ENCODE peak calls at places on chromosomes 12 and 14, in nine cellular contexts. One of them, this sample, is unnamed.
A peak's percentile ranks its signal among the peaks of the same experiment; 100 is the strongest.

GRCh38 chr12:121453629-121454028 is 53.7 kb downstream of the RNF34 start:
- DNase-seq in neural progenitor cell: no peak
- DNase-seq in stimulated activated CD4-positive, alpha-beta T cell treated with anti-CD3 and anti-CD28 coated beads, Interleukin-12 subunit alpha, Interleukin-12 subunit beta, amount 100 ng/mL, for 24 hours: no peak
- DNase-seq in left ventricle myocardium inferior: no peak
- DNase-seq in mucosa of descending colon: no peak
- DNase-seq in naive thymus-derived CD8-positive, alpha-beta T cell: no peak
- DNase-seq in H54: no peak
- DNase-seq in left cardiac atrium: no peak
- DNase-seq in sciatic nerve: no peak
- DNase-seq in this sample: no peak

GRCh38 chr12:40137252-40137651 is 31.4 kb upstream of the SLC2A13 start:
- DNase-seq in neural progenitor cell: no peak
- DNase-seq in stimulated activated CD4-positive, alpha-beta T cell treated with anti-CD3 and anti-CD28 coated beads, Interleukin-12 subunit alpha, Interleukin-12 subunit beta, amount 100 ng/mL, for 24 hours: no peak
- DNase-seq in left ventricle myocardium inferior: no peak
- DNase-seq in mucosa of descending colon: no peak
- DNase-seq in naive thymus-derived CD8-positive, alpha-beta T cell: no peak
- DNase-seq in H54: no peak
- DNase-seq in left cardiac atrium: no peak
- DNase-seq in sciatic nerve: no peak
- DNase-seq in this sample: peak; percentile 13

GRCh38 chr14:68464716-68465115 is 328.2 kb downstream of the ZFP36L1 start:
- DNase-seq in neural progenitor cell: no peak
- DNase-seq in stimulated activated CD4-positive, alpha-beta T cell treated with anti-CD3 and anti-CD28 coated beads, Interleukin-12 subunit alpha, Interleukin-12 subunit beta, amount 100 ng/mL, for 24 hours: no peak
- DNase-seq in left ventricle myocardium inferior: no peak
- DNase-seq in mucosa of descending colon: no peak
- DNase-seq in naive thymus-derived CD8-positive, alpha-beta T cell: no peak
- DNase-seq in H54: no peak
- DNase-seq in left cardiac atrium: no peak
- DNase-seq in sciatic nerve: no peak
- DNase-seq in this sample: no peak

GRCh38 chr12:39331539-39332261 is 111.2 kb downstream of the KIF21A start:
- DNase-seq in neural progenitor cell: no peak
- DNase-seq in stimulated activated CD4-positive, alpha-beta T cell treated with anti-CD3 and anti-CD28 coated beads, Interleukin-12 subunit alpha, Interleukin-12 subunit beta, amount 100 ng/mL, for 24 hours: no peak
- DNase-seq in left ventricle myocardium inferior: no peak
- DNase-seq in mucosa of descending colon: no peak
- DNase-seq in naive thymus-derived CD8-positive, alpha-beta T cell: no peak
- DNase-seq in H54: no peak
- DNase-seq in left cardiac atrium: no peak
- DNase-seq in sciatic nerve: no peak
- DNase-seq in this sample: no peak

GRCh38 chr12:31896514-31897039 is 62.6 kb upstream of the RESF1 start:
- DNase-seq in neural progenitor cell: no peak
- DNase-seq in stimulated activated CD4-positive, alpha-beta T cell treated with anti-CD3 and anti-CD28 coated beads, Interleukin-12 subunit alpha, Interleukin-12 subunit beta, amount 100 ng/mL, for 24 hours: peak; percentile 71
- DNase-seq in left ventricle myocardium inferior: peak; percentile 31
- DNase-seq in mucosa of descending colon: no peak
- DNase-seq in naive thymus-derived CD8-positive, alpha-beta T cell: peak; percentile 83
- DNase-seq in H54: no peak
- DNase-seq in left cardiac atrium: peak; percentile 36
- DNase-seq in sciatic nerve: no peak
- DNase-seq in this sample: peak; percentile 92

GRCh38 chr12:1501695-1502440 is 92.5 kb downstream of the FBXL14 start:
- DNase-seq in neural progenitor cell: no peak
- DNase-seq in stimulated activated CD4-positive, alpha-beta T cell treated with anti-CD3 and anti-CD28 coated beads, Interleukin-12 subunit alpha, Interleukin-12 subunit beta, amount 100 ng/mL, for 24 hours: no peak
- DNase-seq in left ventricle myocardium inferior: no peak
- DNase-seq in mucosa of descending colon: no peak
- DNase-seq in naive thymus-derived CD8-positive, alpha-beta T cell: no peak
- DNase-seq in H54: no peak
- DNase-seq in left cardiac atrium: no peak
- DNase-seq in sciatic nerve: no peak
- DNase-seq in this sample: no peak

GRCh38 chr12:104677441-104678089 is 220.8 kb downstream of the CHST11 start:
- DNase-seq in neural progenitor cell: no peak
- DNase-seq in stimulated activated CD4-positive, alpha-beta T cell treated with anti-CD3 and anti-CD28 coated beads, Interleukin-12 subunit alpha, Interleukin-12 subunit beta, amount 100 ng/mL, for 24 hours: no peak
- DNase-seq in left ventricle myocardium inferior: no peak
- DNase-seq in mucosa of descending colon: no peak
- DNase-seq in naive thymus-derived CD8-positive, alpha-beta T cell: no peak
- DNase-seq in H54: no peak
- DNase-seq in left cardiac atrium: no peak
- DNase-seq in sciatic nerve: no peak
- DNase-seq in this sample: no peak

GRCh38 chr12:76311796-76312195 is 36.4 kb downstream of the BBS10 start:
- DNase-seq in neural progenitor cell: no peak
- DNase-seq in stimulated activated CD4-positive, alpha-beta T cell treated with anti-CD3 and anti-CD28 coated beads, Interleukin-12 subunit alpha, Interleukin-12 subunit beta, amount 100 ng/mL, for 24 hours: no peak
- DNase-seq in left ventricle myocardium inferior: no peak
- DNase-seq in mucosa of descending colon: no peak
- DNase-seq in naive thymus-derived CD8-positive, alpha-beta T cell: no peak
- DNase-seq in H54: no peak
- DNase-seq in left cardiac atrium: no peak
- DNase-seq in sciatic nerve: no peak
- DNase-seq in this sample: no peak

GRCh38 chr14:57382283-57382682 is 8.1 kb upstream of the NAA30 start:
- DNase-seq in neural progenitor cell: no peak
- DNase-seq in stimulated activated CD4-positive, alpha-beta T cell treated with anti-CD3 and anti-CD28 coated beads, Interleukin-12 subunit alpha, Interleukin-12 subunit beta, amount 100 ng/mL, for 24 hours: no peak
- DNase-seq in left ventricle myocardium inferior: no peak
- DNase-seq in mucosa of descending colon: no peak
- DNase-seq in naive thymus-derived CD8-positive, alpha-beta T cell: no peak
- DNase-seq in H54: no peak
- DNase-seq in left cardiac atrium: no peak
- DNase-seq in sciatic nerve: no peak
- DNase-seq in this sample: no peak

GRCh38 chr14:91554535-91555332 is 44.6 kb upstream of the PPP4R3A start:
- DNase-seq in neural progenitor cell: no peak
- DNase-seq in stimulated activated CD4-positive, alpha-beta T cell treated with anti-CD3 and anti-CD28 coated beads, Interleukin-12 subunit alpha, Interleukin-12 subunit beta, amount 100 ng/mL, for 24 hours: no peak
- DNase-seq in left ventricle myocardium inferior: no peak
- DNase-seq in mucosa of descending colon: peak; percentile 74
- DNase-seq in naive thymus-derived CD8-positive, alpha-beta T cell: no peak
- DNase-seq in H54: no peak
- DNase-seq in left cardiac atrium: no peak
- DNase-seq in sciatic nerve: no peak
- DNase-seq in this sample: no peak

GRCh38 chr12:76030378-76031080 is 1.0 kb downstream of the PHLDA1 start:
- DNase-seq in neural progenitor cell: peak; percentile 37
- DNase-seq in stimulated activated CD4-positive, alpha-beta T cell treated with anti-CD3 and anti-CD28 coated beads, Interleukin-12 subunit alpha, Interleukin-12 subunit beta, amount 100 ng/mL, for 24 hours: no peak
- DNase-seq in left ventricle myocardium inferior: peak; percentile 31
- DNase-seq in mucosa of descending colon: peak; percentile 77
- DNase-seq in naive thymus-derived CD8-positive, alpha-beta T cell: peak; percentile 17
- DNase-seq in H54: no peak
- DNase-seq in left cardiac atrium: peak; percentile 44
- DNase-seq in sciatic nerve: peak; percentile 67
- DNase-seq in this sample: peak; percentile 45

GRCh38 chr12:42129595-42130204 is 15.0 kb downstream of the GXYLT1 start:
- DNase-seq in neural progenitor cell: peak; percentile 66
- DNase-seq in stimulated activated CD4-positive, alpha-beta T cell treated with anti-CD3 and anti-CD28 coated beads, Interleukin-12 subunit alpha, Interleukin-12 subunit beta, amount 100 ng/mL, for 24 hours: no peak
- DNase-seq in left ventricle myocardium inferior: no peak
- DNase-seq in mucosa of descending colon: no peak
- DNase-seq in naive thymus-derived CD8-positive, alpha-beta T cell: no peak
- DNase-seq in H54: no peak
- DNase-seq in left cardiac atrium: no peak
- DNase-seq in sciatic nerve: no peak
- DNase-seq in this sample: no peak

GRCh38 chr14:22536853-22537338 is 52.1 kb downstream of the DAD1 start:
- DNase-seq in neural progenitor cell: no peak
- DNase-seq in stimulated activated CD4-positive, alpha-beta T cell treated with anti-CD3 and anti-CD28 coated beads, Interleukin-12 subunit alpha, Interleukin-12 subunit beta, amount 100 ng/mL, for 24 hours: peak; percentile 69
- DNase-seq in left ventricle myocardium inferior: no peak
- DNase-seq in mucosa of descending colon: no peak
- DNase-seq in naive thymus-derived CD8-positive, alpha-beta T cell: peak; percentile 69
- DNase-seq in H54: peak; percentile 63
- DNase-seq in left cardiac atrium: peak; percentile 81
- DNase-seq in sciatic nerve: peak; percentile 69
- DNase-seq in this sample: no peak

GRCh38 chr14:77426396-77426795 is 3.1 kb upstream of the NOXRED1 start:
- DNase-seq in neural progenitor cell: no peak
- DNase-seq in stimulated activated CD4-positive, alpha-beta T cell treated with anti-CD3 and anti-CD28 coated beads, Interleukin-12 subunit alpha, Interleukin-12 subunit beta, amount 100 ng/mL, for 24 hours: no peak
- DNase-seq in left ventricle myocardium inferior: no peak
- DNase-seq in mucosa of descending colon: no peak
- DNase-seq in naive thymus-derived CD8-positive, alpha-beta T cell: no peak
- DNase-seq in H54: no peak
- DNase-seq in left cardiac atrium: no peak
- DNase-seq in sciatic nerve: no peak
- DNase-seq in this sample: no peak

GRCh38 chr12:108724054-108724889 is 7.0 kb downstream of the CORO1C start:
- DNase-seq in neural progenitor cell: no peak
- DNase-seq in stimulated activated CD4-positive, alpha-beta T cell treated with anti-CD3 and anti-CD28 coated beads, Interleukin-12 subunit alpha, Interleukin-12 subunit beta, amount 100 ng/mL, for 24 hours: no peak
- DNase-seq in left ventricle myocardium inferior: no peak
- DNase-seq in mucosa of descending colon: no peak
- DNase-seq in naive thymus-derived CD8-positive, alpha-beta T cell: no peak
- DNase-seq in H54: no peak
- DNase-seq in left cardiac atrium: no peak
- DNase-seq in sciatic nerve: no peak
- DNase-seq in this sample: no peak

GRCh38 chr12:48818831-48819590 is 715 bp downstream of the CACNB3 start:
- DNase-seq in neural progenitor cell: peak; percentile 63
- DNase-seq in stimulated activated CD4-positive, alpha-beta T cell treated with anti-CD3 and anti-CD28 coated beads, Interleukin-12 subunit alpha, Interleukin-12 subunit beta, amount 100 ng/mL, for 24 hours: no peak
- DNase-seq in left ventricle myocardium inferior: no peak
- DNase-seq in mucosa of descending colon: no peak
- DNase-seq in naive thymus-derived CD8-positive, alpha-beta T cell: peak; percentile 25
- DNase-seq in H54: no peak
- DNase-seq in left cardiac atrium: no peak
- DNase-seq in sciatic nerve: peak; percentile 68
- DNase-seq in this sample: no peak

GRCh38 chr14:55514819-55515470 is 65.1 kb upstream of the KTN1 start:
- DNase-seq in neural progenitor cell: no peak
- DNase-seq in stimulated activated CD4-positive, alpha-beta T cell treated with anti-CD3 and anti-CD28 coated beads, Interleukin-12 subunit alpha, Interleukin-12 subunit beta, amount 100 ng/mL, for 24 hours: no peak
- DNase-seq in left ventricle myocardium inferior: no peak
- DNase-seq in mucosa of descending colon: no peak
- DNase-seq in naive thymus-derived CD8-positive, alpha-beta T cell: no peak
- DNase-seq in H54: no peak
- DNase-seq in left cardiac atrium: peak; percentile 22
- DNase-seq in sciatic nerve: no peak
- DNase-seq in this sample: no peak

GRCh38 chr14:104502060-104502459 is 77.5 kb upstream of the C14orf180 start:
- DNase-seq in neural progenitor cell: no peak
- DNase-seq in stimulated activated CD4-positive, alpha-beta T cell treated with anti-CD3 and anti-CD28 coated beads, Interleukin-12 subunit alpha, Interleukin-12 subunit beta, amount 100 ng/mL, for 24 hours: no peak
- DNase-seq in left ventricle myocardium inferior: no peak
- DNase-seq in mucosa of descending colon: no peak
- DNase-seq in naive thymus-derived CD8-positive, alpha-beta T cell: no peak
- DNase-seq in H54: no peak
- DNase-seq in left cardiac atrium: no peak
- DNase-seq in sciatic nerve: no peak
- DNase-seq in this sample: no peak

GRCh38 chr12:52798003-52798670 is 2.2 kb upstream of the KRT3 start:
- DNase-seq in neural progenitor cell: no peak
- DNase-seq in stimulated activated CD4-positive, alpha-beta T cell treated with anti-CD3 and anti-CD28 coated beads, Interleukin-12 subunit alpha, Interleukin-12 subunit beta, amount 100 ng/mL, for 24 hours: no peak
- DNase-seq in left ventricle myocardium inferior: no peak
- DNase-seq in mucosa of descending colon: no peak
- DNase-seq in naive thymus-derived CD8-positive, alpha-beta T cell: no peak
- DNase-seq in H54: peak; percentile 79
- DNase-seq in left cardiac atrium: no peak
- DNase-seq in sciatic nerve: no peak
- DNase-seq in this sample: no peak

GRCh38 chr12:44253338-44253856 is 417.5 kb downstream of the TMEM117 start:
- DNase-seq in neural progenitor cell: no peak
- DNase-seq in stimulated activated CD4-positive, alpha-beta T cell treated with anti-CD3 and anti-CD28 coated beads, Interleukin-12 subunit alpha, Interleukin-12 subunit beta, amount 100 ng/mL, for 24 hours: no peak
- DNase-seq in left ventricle myocardium inferior: no peak
- DNase-seq in mucosa of descending colon: no peak
- DNase-seq in naive thymus-derived CD8-positive, alpha-beta T cell: no peak
- DNase-seq in H54: no peak
- DNase-seq in left cardiac atrium: no peak
- DNase-seq in sciatic nerve: no peak
- DNase-seq in this sample: no peak

GRCh38 chr12:28851781-28852180 is 297.3 kb upstream of the FAR2 start:
- DNase-seq in neural progenitor cell: no peak
- DNase-seq in stimulated activated CD4-positive, alpha-beta T cell treated with anti-CD3 and anti-CD28 coated beads, Interleukin-12 subunit alpha, Interleukin-12 subunit beta, amount 100 ng/mL, for 24 hours: no peak
- DNase-seq in left ventricle myocardium inferior: no peak
- DNase-seq in mucosa of descending colon: no peak
- DNase-seq in naive thymus-derived CD8-positive, alpha-beta T cell: no peak
- DNase-seq in H54: no peak
- DNase-seq in left cardiac atrium: no peak
- DNase-seq in sciatic nerve: no peak
- DNase-seq in this sample: no peak

GRCh38 chr12:31518680-31519227 is 72.2 kb downstream of the DENND5B start:
- DNase-seq in neural progenitor cell: peak; percentile 57
- DNase-seq in stimulated activated CD4-positive, alpha-beta T cell treated with anti-CD3 and anti-CD28 coated beads, Interleukin-12 subunit alpha, Interleukin-12 subunit beta, amount 100 ng/mL, for 24 hours: no peak
- DNase-seq in left ventricle myocardium inferior: no peak
- DNase-seq in mucosa of descending colon: no peak
- DNase-seq in naive thymus-derived CD8-positive, alpha-beta T cell: no peak
- DNase-seq in H54: peak; percentile 45
- DNase-seq in left cardiac atrium: peak; percentile 49
- DNase-seq in sciatic nerve: no peak
- DNase-seq in this sample: no peak

GRCh38 chr12:46675736-46676135 is 150.1 kb downstream of the SLC38A4 start:
- DNase-seq in neural progenitor cell: peak; percentile 58
- DNase-seq in stimulated activated CD4-positive, alpha-beta T cell treated with anti-CD3 and anti-CD28 coated beads, Interleukin-12 subunit alpha, Interleukin-12 subunit beta, amount 100 ng/mL, for 24 hours: no peak
- DNase-seq in left ventricle myocardium inferior: no peak
- DNase-seq in mucosa of descending colon: no peak
- DNase-seq in naive thymus-derived CD8-positive, alpha-beta T cell: no peak
- DNase-seq in H54: no peak
- DNase-seq in left cardiac atrium: peak; percentile 34
- DNase-seq in sciatic nerve: peak; percentile 59
- DNase-seq in this sample: no peak

GRCh38 chr14:95041477-95042020 is 115.8 kb downstream of the DICER1 start:
- DNase-seq in neural progenitor cell: no peak
- DNase-seq in stimulated activated CD4-positive, alpha-beta T cell treated with anti-CD3 and anti-CD28 coated beads, Interleukin-12 subunit alpha, Interleukin-12 subunit beta, amount 100 ng/mL, for 24 hours: no peak
- DNase-seq in left ventricle myocardium inferior: no peak
- DNase-seq in mucosa of descending colon: no peak
- DNase-seq in naive thymus-derived CD8-positive, alpha-beta T cell: no peak
- DNase-seq in H54: no peak
- DNase-seq in left cardiac atrium: no peak
- DNase-seq in sciatic nerve: no peak
- DNase-seq in this sample: no peak

GRCh38 chr12:132710422-132711168 is at the start of gene PGAM5:
- DNase-seq in neural progenitor cell: peak; percentile 87
- DNase-seq in stimulated activated CD4-positive, alpha-beta T cell treated with anti-CD3 and anti-CD28 coated beads, Interleukin-12 subunit alpha, Interleukin-12 subunit beta, amount 100 ng/mL, for 24 hours: peak; percentile 81
- DNase-seq in left ventricle myocardium inferior: peak; percentile 80
- DNase-seq in mucosa of descending colon: peak; percentile 95
- DNase-seq in naive thymus-derived CD8-positive, alpha-beta T cell: peak; percentile 90
- DNase-seq in H54: peak; percentile 95
- DNase-seq in left cardiac atrium: peak; percentile 83
- DNase-seq in sciatic nerve: peak; percentile 82
- DNase-seq in this sample: peak; percentile 95

GRCh38 chr12:19220205-19220604 is 90.7 kb downstream of the PLEKHA5 start:
- DNase-seq in neural progenitor cell: no peak
- DNase-seq in stimulated activated CD4-positive, alpha-beta T cell treated with anti-CD3 and anti-CD28 coated beads, Interleukin-12 subunit alpha, Interleukin-12 subunit beta, amount 100 ng/mL, for 24 hours: no peak
- DNase-seq in left ventricle myocardium inferior: no peak
- DNase-seq in mucosa of descending colon: no peak
- DNase-seq in naive thymus-derived CD8-positive, alpha-beta T cell: no peak
- DNase-seq in H54: no peak
- DNase-seq in left cardiac atrium: no peak
- DNase-seq in sciatic nerve: no peak
- DNase-seq in this sample: no peak

GRCh38 chr14:69289811-69290520 is 30.0 kb downstream of the GALNT16 start:
- DNase-seq in neural progenitor cell: no peak
- DNase-seq in stimulated activated CD4-positive, alpha-beta T cell treated with anti-CD3 and anti-CD28 coated beads, Interleukin-12 subunit alpha, Interleukin-12 subunit beta, amount 100 ng/mL, for 24 hours: no peak
- DNase-seq in left ventricle myocardium inferior: no peak
- DNase-seq in mucosa of descending colon: no peak
- DNase-seq in naive thymus-derived CD8-positive, alpha-beta T cell: no peak
- DNase-seq in H54: no peak
- DNase-seq in left cardiac atrium: no peak
- DNase-seq in sciatic nerve: no peak
- DNase-seq in this sample: no peak

GRCh38 chr12:49904601-49905000 is 901 bp upstream of the FAIM2 start:
- DNase-seq in neural progenitor cell: no peak
- DNase-seq in stimulated activated CD4-positive, alpha-beta T cell treated with anti-CD3 and anti-CD28 coated beads, Interleukin-12 subunit alpha, Interleukin-12 subunit beta, amount 100 ng/mL, for 24 hours: no peak
- DNase-seq in left ventricle myocardium inferior: no peak
- DNase-seq in mucosa of descending colon: no peak
- DNase-seq in naive thymus-derived CD8-positive, alpha-beta T cell: no peak
- DNase-seq in H54: no peak
- DNase-seq in left cardiac atrium: no peak
- DNase-seq in sciatic nerve: no peak
- DNase-seq in this sample: no peak

GRCh38 chr14:60561845-60562746 is 53.1 kb downstream of the SIX6 start:
- DNase-seq in neural progenitor cell: peak; percentile 91
- DNase-seq in stimulated activated CD4-positive, alpha-beta T cell treated with anti-CD3 and anti-CD28 coated beads, Interleukin-12 subunit alpha, Interleukin-12 subunit beta, amount 100 ng/mL, for 24 hours: no peak
- DNase-seq in left ventricle myocardium inferior: no peak
- DNase-seq in mucosa of descending colon: no peak
- DNase-seq in naive thymus-derived CD8-positive, alpha-beta T cell: no peak
- DNase-seq in H54: peak; percentile 12
- DNase-seq in left cardiac atrium: peak; percentile 39
- DNase-seq in sciatic nerve: peak; percentile 73
- DNase-seq in this sample: no peak

This sample was measured in naive thymus-derived CD4-positive, alpha-beta T cell.